ENCODE peak calls at places on chromosomes 3 and 15, in eight cellular contexts. S, I, W, T, P, O, H and Y are unnamed samples. For H4K20me1, the result is how much of the 10 kb centered on the place peaks cover.

GRCh38 chr3:119205685-119206084 is 32.3 kb downstream of the UPK1B start:
- DNase-seq in H (no peak), I (no peak), T (no peak), O (no peak), W (no peak), S (no peak), P (no peak), Y (no peak)

GRCh38 chr3:142888484-142889262 is at the start of gene PCOLCE2:
- DNase-seq in P (no peak), O (peak), I (no peak), T (peak), W (no peak), H (peak), S (peak), Y (peak)

GRCh38 chr3:108271626-108272025 is 24.7 kb upstream of the HHLA2 start:
- DNase-seq in I (no peak), O (no peak), T (no peak), W (no peak), H (no peak), P (no peak), S (no peak), Y (no peak)

GRCh38 chr3:176994876-176995781 is 202.2 kb downstream of the TBL1XR1 start:
- DNase-seq in S (no peak), I (no peak), P (no peak), O (no peak), T (no peak), W (no peak), H (no peak), Y (no peak)

GRCh38 chr3:10983219-10983916 is 9.2 kb upstream of the SLC6A1 start:
- DNase-seq in T (peak), S (peak), P (no peak), W (no peak), O (peak), I (peak), H (peak), Y (peak)

GRCh38 chr3:12774619-12775018 is 15.6 kb upstream of the TMEM40 start:
- DNase-seq in P (no peak), H (no peak), I (no peak), W (no peak), S (no peak), O (no peak), T (no peak), Y (no peak)

GRCh38 chr3:171971919-171972526 is 67.4 kb upstream of the FNDC3B start:
- DNase-seq in P (no peak), S (no peak), O (no peak), H (no peak), I (no peak), W (no peak), T (no peak), Y (no peak)

GRCh38 chr3:46615976-46616375 is 3.7 kb downstream of the FAM240A start:
- DNase-seq in H (no peak), P (no peak), I (no peak), T (no peak), S (no peak), O (no peak), W (no peak), Y (no peak)

GRCh38 chr3:11530153-11530721 is 113.5 kb downstream of the VGLL4 start:
- DNase-seq in T (no peak), I (peak), O (no peak), P (no peak), W (no peak), S (no peak), H (no peak), Y (no peak)

GRCh38 chr3:117874904-117875874 is 1159.5 kb downstream of the IGSF11 start:
- DNase-seq in I (no peak), T (no peak), S (no peak), W (no peak), H (no peak), O (no peak), P (no peak), Y (no peak)

GRCh38 chr3:150216041-150216811 is 191.9 kb upstream of the TSC22D2 start:
- DNase-seq in O (peak), I (no peak), W (no peak), S (no peak), H (peak), T (no peak), P (no peak), Y (no peak)

GRCh38 chr3:73432021-73432722 is 192.6 kb downstream of the PDZRN3 start:
- DNase-seq in P (no peak), W (no peak), T (peak), H (peak), O (peak), S (peak), I (peak), Y (peak)

GRCh38 chr15:25965326-25965725 is 102.2 kb upstream of the ATP10A start:
- DNase-seq in S (no peak), H (no peak), W (no peak), O (no peak), T (no peak), I (no peak), P (no peak), Y (no peak)

GRCh38 chr3:13017361-13018038 is 55.7 kb downstream of the IQSEC1 start:
- DNase-seq in P (no peak), T (no peak), I (no peak), S (no peak), H (no peak), W (no peak), O (no peak), Y (no peak)

GRCh38 chr3:78497692-78498091 is 1270.1 kb downstream of the ROBO1 start:
- DNase-seq in S (no peak), T (no peak), H (peak), W (no peak), O (no peak), I (no peak), P (no peak), Y (no peak)

GRCh38 chr3:143436231-143436930 is 316.8 kb downstream of the CHST2 start:
- DNase-seq in S (no peak), I (no peak), P (no peak), T (no peak), H (no peak), O (no peak), W (no peak), Y (no peak)

GRCh38 chr3:150309557-150309956 is 98.5 kb upstream of the TSC22D2 start:
- DNase-seq in S (no peak), H (no peak), W (no peak), I (no peak), P (no peak), T (no peak), O (no peak), Y (no peak)

GRCh38 chr3:152258448-152259302 is 10.1 kb upstream of the MBNL1 start:
- DNase-seq in W (no peak), H (no peak), O (peak), P (no peak), I (peak), S (peak), T (no peak), Y (no peak)

GRCh38 chr3:128133273-128133883 is 9.8 kb upstream of the RUVBL1 start:
- DNase-seq in S (peak), I (peak), T (no peak), O (peak), W (no peak), H (peak), P (no peak), Y (peak)

GRCh38 chr3:18444597-18445420 is 19.7 kb upstream of the SATB1 start:
- DNase-seq in S (no peak), H (peak), W (no peak), I (peak), O (peak), T (peak), P (no peak), Y (peak)

GRCh38 chr3:21672303-21672702 is 78.7 kb downstream of the ZNF385D start:
- DNase-seq in I (no peak), T (no peak), S (no peak), P (no peak), W (no peak), H (no peak), O (peak), Y (no peak)

GRCh38 chr3:97823503-97824004 is 1.7 kb downstream of the CRYBG3 start:
- DNase-seq in P (no peak), W (no peak), O (peak), I (no peak), H (no peak), S (no peak), T (no peak), Y (no peak)

GRCh38 chr15:81304226-81304625 is 19.7 kb downstream of the STARD5 start:
- DNase-seq in P (no peak), H (no peak), S (no peak), I (no peak), W (no peak), T (no peak), O (no peak), Y (no peak)
- H4K20me1 ChIP-seq in P (under half), H (under half), S (under half), I (under half), W (under half), T (under half), O (under half), Y (under half)

GRCh38 chr3:83321891-83322290 is 1560.4 kb upstream of the GBE1 start:
- DNase-seq in P (no peak), W (no peak), O (no peak), T (no peak), S (no peak), I (no peak), H (no peak), Y (no peak)
- H3K4me2 ChIP-seq in P (no peak), W (no peak), O (no peak), T (no peak), S (no peak), I (no peak), H (no peak), Y (no peak)

GRCh38 chr15:84643838-84644237 is 10.2 kb downstream of the WDR73 start:
- DNase-seq in P (no peak), W (no peak), H (no peak), O (no peak), S (no peak), I (no peak), T (no peak), Y (no peak)
- TF ChIP-seq POLR2AphosphoS5 in P (peak), W (no peak), H (no peak), O (no peak), S (no peak), I (no peak), T (no peak), Y (no peak)

GRCh38 chr15:72489943-72490554 is 15.9 kb downstream of the ARIH1 start:
- DNase-seq in O (no peak), H (no peak), T (no peak), P (no peak), S (no peak), I (no peak), W (no peak), Y (no peak)

GRCh38 chr15:72495007-72495406 is 20.9 kb downstream of the ARIH1 start:
- DNase-seq in H (no peak), I (no peak), O (no peak), P (no peak), S (no peak), W (no peak), T (no peak), Y (no peak)

GRCh38 chr15:72493220-72493619 is 19.1 kb downstream of the ARIH1 start:
- DNase-seq in P (no peak), H (no peak), I (no peak), W (no peak), S (no peak), T (no peak), O (no peak), Y (no peak)

GRCh38 chr15:72491768-72492167 is 17.6 kb downstream of the ARIH1 start:
- DNase-seq in O (peak), S (no peak), T (no peak), H (no peak), I (no peak), P (no peak), W (no peak), Y (no peak)

DNA sequence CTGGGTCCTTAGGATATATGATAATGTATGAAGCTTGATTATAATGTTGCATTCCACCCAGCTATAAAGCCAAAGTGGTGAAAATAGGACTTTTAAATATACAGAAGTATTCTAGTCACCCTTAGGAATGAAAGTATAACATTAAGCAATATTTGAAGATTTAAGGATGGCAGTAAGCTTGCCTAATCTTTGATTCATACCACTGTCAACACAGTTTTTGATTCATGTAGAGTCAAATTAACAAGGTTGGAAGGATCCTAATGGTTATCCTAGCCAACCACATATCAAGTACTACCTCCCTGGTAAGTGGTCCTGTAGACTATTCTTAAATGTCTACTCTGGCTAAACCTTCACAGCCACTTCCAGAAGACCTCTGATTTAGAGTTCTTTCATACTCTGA is 18.6 kb downstream of the ARIH1 start:
- DNase-seq in S (no peak), O (no peak), P (no peak), W (no peak), T (no peak), H (no peak), I (no peak), Y (no peak)
- H4K20me1 ChIP-seq in S (under half), O (half or more), P (under half), W (under half), T (under half), H (half or more), I (half or more), Y (half or more)

DNA sequence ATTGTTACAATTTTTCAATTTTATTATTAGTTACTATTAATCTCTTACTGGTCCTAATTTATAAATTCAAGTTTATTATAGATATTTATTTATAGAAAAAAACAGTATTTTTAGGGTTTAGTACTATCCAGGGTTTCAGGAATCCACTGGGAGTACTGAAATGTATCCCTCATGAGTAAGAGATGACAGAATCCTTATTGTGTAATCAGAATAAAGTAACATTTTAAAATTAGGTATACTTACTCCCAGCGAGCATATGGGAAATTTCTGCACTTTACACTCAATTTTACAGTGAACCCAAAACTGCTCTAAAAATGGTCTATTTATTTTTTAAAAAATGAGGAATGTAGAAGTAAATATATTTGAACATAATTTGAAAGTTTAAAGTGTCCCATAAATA is 202.7 kb downstream of the CGGBP1 start:
- DNase-seq in W (no peak), P (no peak), H (no peak), S (no peak), O (no peak), I (no peak), T (no peak), Y (no peak)
- H3K4me2 ChIP-seq in W (no peak), P (no peak), H (no peak), S (no peak), O (no peak), I (no peak), T (no peak), Y (no peak)

GRCh38 chr3:193964517-193964880 is 171.4 kb upstream of the HES1 start:
- DNase-seq in P (no peak), O (no peak), I (no peak), W (no peak), H (no peak), T (no peak), S (no peak), Y (no peak)

GRCh38 chr3:193970773-193971206 is 165.2 kb upstream of the HES1 start:
- DNase-seq in S (no peak), H (no peak), T (no peak), I (peak), P (no peak), W (no peak), O (peak), Y (no peak)

GRCh38 chr3:193972816-193973215 is 163.1 kb upstream of the HES1 start:
- DNase-seq in O (no peak), H (no peak), T (no peak), W (no peak), P (no peak), I (no peak), S (no peak), Y (no peak)

GRCh38 chr3:193971268-193971751 is 164.6 kb upstream of the HES1 start:
- DNase-seq in O (no peak), S (no peak), T (no peak), I (no peak), H (no peak), W (peak), P (no peak), Y (no peak)

GRCh38 chr3:193968575-193968974 is 167.4 kb upstream of the HES1 start:
- DNase-seq in P (no peak), O (no peak), W (no peak), H (no peak), I (no peak), S (no peak), T (no peak), Y (peak)
- TF ChIP-seq POLR2AphosphoS5 in P (no peak), O (no peak), W (no peak), H (no peak), I (no peak), S (no peak), T (no peak), Y (no peak)

GRCh38 chr3:50353231-50354004 is 2.8 kb downstream of the CYB561D2 start:
- DNase-seq in S (no peak), T (no peak), H (no peak), O (no peak), I (no peak), P (no peak), W (no peak), Y (no peak)
- H4K20me1 ChIP-seq in S (under half), T (under half), H (half or more), O (under half), I (under half), P (under half), W (under half), Y (under half)

GRCh38 chr3:37074178-37074577 is 80.9 kb downstream of the MLH1 start:
- DNase-seq in I (no peak), W (no peak), S (no peak), P (no peak), T (no peak), H (no peak), O (no peak), Y (no peak)

GRCh38 chr3:37071921-37072320 is 78.6 kb downstream of the MLH1 start:
- DNase-seq in I (no peak), O (no peak), W (no peak), H (no peak), P (no peak), S (no peak), T (no peak), Y (no peak)

GRCh38 chr3:37075955-37076354 is 82.6 kb downstream of the MLH1 start:
- DNase-seq in H (no peak), T (no peak), W (no peak), O (no peak), P (no peak), S (no peak), I (no peak), Y (no peak)

GRCh38 chr3:37068031-37068430 is 74.7 kb downstream of the MLH1 start:
- DNase-seq in I (no peak), S (no peak), W (no peak), O (no peak), P (no peak), H (no peak), T (no peak), Y (no peak)

GRCh38 chr3:37072892-37073291 is 79.6 kb downstream of the MLH1 start:
- DNase-seq in P (no peak), W (no peak), T (no peak), I (no peak), H (no peak), O (peak), S (no peak), Y (no peak)
- H3K4me2 ChIP-seq in P (no peak), W (no peak), T (no peak), I (no peak), H (peak), O (peak), S (no peak), Y (no peak)